ENCODE peak calls at places on chromosome 21, in seven cellular contexts. N is psoas muscle, P is astrocyte, H is right cardiac atrium, K is vagina, E is aorta, G is SJSA1. W is an unnamed sample.

GRCh38 chr21:33101300-33102005 is 31.5 kb downstream of the OLIG1 start:
- DNase-seq in E (no peak), P (no peak), H (no peak), G (no peak), N (no peak), K (no peak), W (peak)

GRCh38 chr21:34995979-34996303 is 53.2 kb downstream of the RUNX1 start:
- DNase-seq in H (no peak), N (no peak), P (no peak), E (no peak), K (no peak), G (no peak), W (no peak)

GRCh38 chr21:36747114-36747814 is 48.3 kb downstream of the SIM2 start:
- DNase-seq in P (no peak), G (no peak), H (no peak), N (no peak), K (no peak), E (peak), W (no peak)

GRCh38 chr21:15809065-15809464 is 79.3 kb downstream of the USP25 start:
- DNase-seq in N (no peak), K (no peak), E (no peak), H (no peak), G (no peak), P (no peak), W (no peak)

GRCh38 chr21:28900481-28900880 is 92.2 kb downstream of the LTN1 start:
- DNase-seq in K (no peak), P (no peak), N (no peak), G (no peak), E (no peak), H (no peak), W (no peak)

GRCh38 chr21:28375708-28376385 is 616.8 kb downstream of the LTN1 start:
- DNase-seq in K (no peak), P (peak), G (no peak), E (no peak), N (no peak), H (no peak), W (no peak)

GRCh38 chr21:30257773-30258172 is 25.0 kb downstream of the KRTAP24-1 start:
- DNase-seq in E (no peak), P (no peak), H (no peak), K (no peak), G (peak), N (no peak), W (no peak)

GRCh38 chr21:33712022-33712803 is 69.9 kb downstream of the ITSN1 start:
- DNase-seq in H (no peak), G (no peak), N (no peak), E (no peak), P (no peak), K (no peak), W (no peak)

GRCh38 chr21:46059195-46059594 is 38.7 kb upstream of the COL6A2 start:
- DNase-seq in G (no peak), P (no peak), H (no peak), N (no peak), K (peak), E (peak), W (no peak)

GRCh38 chr21:20943476-20944085 is 54.6 kb upstream of the NCAM2 start:
- DNase-seq in G (no peak), H (no peak), N (no peak), E (no peak), P (no peak), K (no peak), W (no peak)

GRCh38 chr21:43343992-43344886 is 82.7 kb downstream of the SIK1 start:
- DNase-seq in E (no peak), G (peak), K (no peak), N (peak), P (no peak), H (peak), W (peak)

GRCh38 chr21:29418813-29419212 is 120.1 kb downstream of the BACH1 start:
- DNase-seq in P (no peak), N (no peak), G (no peak), E (no peak), H (no peak), K (no peak), W (no peak)

GRCh38 chr21:14962217-14962616 is 102.6 kb downstream of the NRIP1 start:
- DNase-seq in H (no peak), E (no peak), N (no peak), K (no peak), G (peak), P (no peak), W (no peak)

GRCh38 chr21:32929633-32930038 is 96.1 kb upstream of the OLIG2 start:
- DNase-seq in E (no peak), P (no peak), N (no peak), G (no peak), H (no peak), K (no peak), W (no peak)

GRCh38 chr21:17775431-17776126 is 43.6 kb downstream of the C21orf91 start:
- DNase-seq in G (no peak), P (no peak), E (no peak), N (no peak), K (no peak), H (no peak), W (peak)

GRCh38 chr21:35924714-35925301 is 135.5 kb downstream of the SETD4 start:
- DNase-seq in H (no peak), G (no peak), N (peak), E (no peak), P (peak), K (peak), W (no peak)

GRCh38 chr21:43627527-43627926 is 31.8 kb downstream of the HSF2BP start:
- DNase-seq in G (no peak), E (no peak), N (no peak), K (no peak), H (no peak), P (no peak), W (no peak)

GRCh38 chr21:15000076-15000475 is 64.7 kb downstream of the NRIP1 start:
- DNase-seq in E (no peak), P (peak), G (peak), N (no peak), K (no peak), H (no peak), W (no peak)

GRCh38 chr21:46069719-46070279 is 28.1 kb upstream of the COL6A2 start:
- DNase-seq in G (no peak), N (peak), E (peak), P (no peak), H (no peak), K (no peak), W (peak)

GRCh38 chr21:38499296-38499695 is 1.0 kb upstream of the ERG start:
- DNase-seq in N (no peak), H (no peak), E (no peak), P (peak), G (peak), K (no peak), W (no peak)
- H3K27ac ChIP-seq in N (peak), H (peak), E (no peak), P (no peak), G (peak), K (peak), W (peak)

DNA sequence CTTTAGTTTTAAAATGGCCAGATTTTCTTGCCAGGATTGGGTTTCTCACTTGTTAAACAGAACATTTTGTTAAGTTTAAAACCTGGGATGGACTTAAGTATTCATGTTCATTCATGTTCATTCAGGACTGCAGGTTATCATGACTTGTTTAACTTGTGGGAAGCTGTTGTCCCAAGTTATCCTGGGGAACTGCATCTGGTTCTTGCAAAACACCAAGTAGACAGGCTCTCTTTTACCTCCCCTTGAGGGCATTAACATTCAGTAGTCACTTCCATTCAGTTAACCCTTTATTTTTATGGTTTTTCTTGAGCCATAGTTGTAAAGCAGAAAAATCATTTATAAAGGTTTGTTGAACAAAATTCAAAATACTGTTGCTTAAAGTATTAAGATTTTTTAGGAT is 8.1 kb downstream of the SOD1 start:
- DNase-seq in E (no peak), P (no peak), K (no peak), N (no peak), G (no peak), H (no peak), W (no peak)
- H3K27ac ChIP-seq in E (no peak), P (no peak), K (no peak), N (no peak), G (no peak), H (no peak), W (no peak)

DNA sequence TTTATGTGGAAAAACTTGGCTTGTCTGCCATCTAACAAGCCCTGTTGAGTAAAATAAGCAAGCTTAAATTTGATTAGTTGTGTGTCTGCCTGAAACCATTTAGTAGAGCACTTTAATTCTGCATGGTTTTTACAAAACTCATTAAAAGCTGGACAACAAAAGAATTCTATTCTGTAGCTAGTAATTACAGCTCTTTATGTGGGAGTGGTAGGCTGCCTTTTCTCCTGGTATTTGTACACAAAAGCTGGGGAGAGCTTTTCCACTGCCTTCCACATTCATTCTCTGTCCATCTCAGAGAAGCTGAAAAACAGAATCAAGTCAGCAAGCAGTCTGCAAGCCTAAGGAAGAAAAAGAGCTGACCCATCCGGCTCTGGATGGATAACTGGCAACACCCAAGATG is 1.8 kb downstream of the ETS2 start:
- DNase-seq in K (no peak), E (no peak), G (no peak), P (no peak), N (no peak), H (no peak), W (no peak)
- H3K27ac ChIP-seq in K (peak), E (peak), G (peak), P (peak), N (peak), H (peak), W (peak)

DNA sequence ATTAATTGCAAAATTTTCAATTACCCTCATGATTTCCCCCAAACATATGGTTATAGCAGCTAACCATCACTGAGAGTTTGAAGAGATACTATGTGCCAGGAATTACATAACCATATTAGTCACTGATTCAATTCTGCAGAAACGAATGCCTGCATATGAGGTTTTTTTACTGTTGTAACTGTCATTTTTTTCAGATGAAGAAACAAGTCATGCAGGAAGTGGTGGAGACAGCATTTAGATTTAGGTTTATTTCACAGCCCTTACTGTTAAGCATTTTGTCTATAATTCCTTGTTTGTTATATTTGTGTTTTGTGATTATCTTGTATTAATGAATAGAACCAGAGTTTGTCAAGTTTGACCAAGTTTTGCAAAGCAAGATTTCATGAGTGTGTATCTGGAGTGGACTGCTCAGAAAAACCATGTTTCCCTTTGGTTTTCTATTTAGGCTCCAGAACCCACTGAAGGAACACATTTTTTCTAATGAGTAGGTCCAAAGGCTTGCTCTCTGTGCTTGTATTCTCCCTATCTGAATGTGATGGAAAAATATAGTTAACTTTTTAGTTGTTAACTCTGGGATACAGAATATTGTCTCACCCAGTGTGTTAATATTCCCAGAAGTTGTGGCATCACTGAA is 308.5 kb upstream of the ADAMTS5 start:
- DNase-seq in P (peak), N (no peak), K (no peak), H (no peak), G (peak), E (no peak), W (no peak)
- H3K27ac ChIP-seq in P (peak), N (peak), K (no peak), H (no peak), G (peak), E (no peak), W (no peak)

GRCh38 chr21:44989943-44990780 is 50.3 kb downstream of the SLX9 start:
- DNase-seq in P (no peak), H (peak), K (no peak), E (peak), N (peak), G (no peak), W (no peak)

GRCh38 chr21:44993321-44994015 is 53.6 kb downstream of the SLX9 start:
- DNase-seq in N (peak), G (no peak), H (peak), P (no peak), E (peak), K (no peak), W (peak)

GRCh38 chr21:44990921-44991320 is 51.1 kb downstream of the SLX9 start:
- DNase-seq in K (no peak), N (peak), H (peak), G (no peak), P (no peak), E (peak), W (peak)

GRCh38 chr21:44992608-44993031 is 52.8 kb downstream of the SLX9 start:
- DNase-seq in H (peak), N (peak), G (no peak), K (no peak), P (no peak), E (peak), W (no peak)

GRCh38 chr21:44991538-44992483 is 52.0 kb downstream of the SLX9 start:
- DNase-seq in G (peak), E (peak), N (peak), P (no peak), K (no peak), H (peak), W (peak)
- H3K27ac ChIP-seq in G (no peak), E (no peak), N (no peak), P (no peak), K (no peak), H (no peak), W (peak)

GRCh38 chr21:41557884-41558283 is 49.9 kb upstream of the TMPRSS2 start:
- DNase-seq in G (no peak), E (no peak), P (no peak), N (no peak), H (no peak), K (no peak), W (no peak)

GRCh38 chr21:41558842-41559241 is 50.9 kb upstream of the TMPRSS2 start:
- DNase-seq in P (no peak), K (no peak), E (no peak), N (no peak), H (no peak), G (no peak), W (no peak)

GRCh38 chr21:41552254-41552653 is 44.3 kb upstream of the TMPRSS2 start:
- DNase-seq in E (no peak), G (no peak), K (no peak), P (no peak), N (no peak), H (no peak), W (no peak)

GRCh38 chr21:41559658-41560599 is 52.0 kb upstream of the TMPRSS2 start:
- DNase-seq in H (no peak), E (no peak), P (peak), N (no peak), K (peak), G (peak), W (no peak)

GRCh38 chr21:41555053-41555452 is 47.1 kb upstream of the TMPRSS2 start:
- DNase-seq in P (no peak), H (no peak), G (no peak), E (no peak), K (no peak), N (no peak), W (no peak)
- H3K27ac ChIP-seq in P (no peak), H (no peak), G (no peak), E (no peak), K (no peak), N (no peak), W (no peak)